ENCODE peak calls at places on chromosomes 11 and 22, in six cellular contexts. One of them, this sample, is unnamed.

GRCh38 chr22:29456211-29456671 is 17.9 kb downstream of the RFPL1 start:
- DNase-seq in CD8-positive, alpha-beta memory T cell: no peak
- DNase-seq in esophagus squamous epithelium: no peak
- DNase-seq in right atrium auricular region: no peak
- DNase-seq in trophoblast cell: no peak
- DNase-seq in A549: no peak
- DNase-seq in this sample: no peak

GRCh38 chr22:47837703-47838102 is 1075.3 kb downstream of the TBC1D22A start:
- DNase-seq in CD8-positive, alpha-beta memory T cell: no peak
- DNase-seq in esophagus squamous epithelium: no peak
- DNase-seq in right atrium auricular region: no peak
- DNase-seq in trophoblast cell: no peak
- DNase-seq in A549: no peak
- DNase-seq in this sample: no peak

GRCh38 chr11:77147668-77148321 is 19.7 kb downstream of the MYO7A start:
- DNase-seq in CD8-positive, alpha-beta memory T cell: peak; percentile 44
- DNase-seq in esophagus squamous epithelium: no peak
- DNase-seq in right atrium auricular region: no peak
- DNase-seq in trophoblast cell: no peak
- DNase-seq in A549: no peak
- DNase-seq in this sample: no peak

GRCh38 chr11:17734418-17734911 is at the start of gene KCNC1:
- DNase-seq in CD8-positive, alpha-beta memory T cell: no peak
- DNase-seq in esophagus squamous epithelium: no peak
- DNase-seq in right atrium auricular region: no peak
- DNase-seq in trophoblast cell: peak; percentile 48
- DNase-seq in A549: peak; percentile 47
- DNase-seq in this sample: no peak

GRCh38 chr11:110529043-110529442 is 99.3 kb downstream of the FDX1 start:
- DNase-seq in CD8-positive, alpha-beta memory T cell: no peak
- DNase-seq in esophagus squamous epithelium: no peak
- DNase-seq in right atrium auricular region: no peak
- DNase-seq in trophoblast cell: peak; percentile 54
- DNase-seq in A549: no peak
- DNase-seq in this sample: no peak

GRCh38 chr22:20979243-20979809 is 2.8 kb upstream of the LZTR1 start:
- DNase-seq in CD8-positive, alpha-beta memory T cell: peak; percentile 57
- DNase-seq in esophagus squamous epithelium: no peak
- DNase-seq in right atrium auricular region: no peak
- DNase-seq in trophoblast cell: peak; percentile 84
- DNase-seq in A549: no peak
- DNase-seq in this sample: no peak

GRCh38 chr11:35317253-35317652 is 102.1 kb downstream of the SLC1A2 start:
- DNase-seq in CD8-positive, alpha-beta memory T cell: no peak
- DNase-seq in esophagus squamous epithelium: no peak
- DNase-seq in right atrium auricular region: no peak
- DNase-seq in trophoblast cell: no peak
- DNase-seq in A549: no peak
- DNase-seq in this sample: no peak

GRCh38 chr11:69010361-69010891 is 2.6 kb downstream of the MRGPRF start:
- DNase-seq in CD8-positive, alpha-beta memory T cell: no peak
- DNase-seq in esophagus squamous epithelium: no peak
- DNase-seq in right atrium auricular region: no peak
- DNase-seq in trophoblast cell: peak; percentile 31
- DNase-seq in A549: no peak
- DNase-seq in this sample: no peak

GRCh38 chr11:120335596-120335927 is 651 bp upstream of the ARHGEF12 start:
- DNase-seq in CD8-positive, alpha-beta memory T cell: no peak
- DNase-seq in esophagus squamous epithelium: no peak
- DNase-seq in right atrium auricular region: no peak
- DNase-seq in trophoblast cell: peak; percentile 36
- DNase-seq in A549: peak; percentile 13
- DNase-seq in this sample: no peak

GRCh38 chr11:14645247-14645912 is 1.8 kb downstream of the PDE3B start:
- DNase-seq in CD8-positive, alpha-beta memory T cell: peak; percentile 39
- DNase-seq in esophagus squamous epithelium: no peak
- DNase-seq in right atrium auricular region: no peak
- DNase-seq in trophoblast cell: peak; percentile 30
- DNase-seq in A549: peak; percentile 21
- DNase-seq in this sample: no peak

GRCh38 chr11:2387266-2387982 is 10.3 kb downstream of the CD81 start:
- DNase-seq in CD8-positive, alpha-beta memory T cell: peak; percentile 70
- DNase-seq in esophagus squamous epithelium: no peak
- DNase-seq in right atrium auricular region: no peak
- DNase-seq in trophoblast cell: no peak
- DNase-seq in A549: no peak
- DNase-seq in this sample: no peak
- H3K4me3 ChIP-seq in CD8-positive, alpha-beta memory T cell: peak overlapping the region; percentile 28
- H3K4me3 ChIP-seq in esophagus squamous epithelium: no peak overlapping the region
- H3K4me3 ChIP-seq in right atrium auricular region: no peak overlapping the region
- H3K4me3 ChIP-seq in trophoblast cell: no peak overlapping the region
- H3K4me3 ChIP-seq in A549: no peak overlapping the region
- H3K4me3 ChIP-seq in this sample: no peak overlapping the region

DNA sequence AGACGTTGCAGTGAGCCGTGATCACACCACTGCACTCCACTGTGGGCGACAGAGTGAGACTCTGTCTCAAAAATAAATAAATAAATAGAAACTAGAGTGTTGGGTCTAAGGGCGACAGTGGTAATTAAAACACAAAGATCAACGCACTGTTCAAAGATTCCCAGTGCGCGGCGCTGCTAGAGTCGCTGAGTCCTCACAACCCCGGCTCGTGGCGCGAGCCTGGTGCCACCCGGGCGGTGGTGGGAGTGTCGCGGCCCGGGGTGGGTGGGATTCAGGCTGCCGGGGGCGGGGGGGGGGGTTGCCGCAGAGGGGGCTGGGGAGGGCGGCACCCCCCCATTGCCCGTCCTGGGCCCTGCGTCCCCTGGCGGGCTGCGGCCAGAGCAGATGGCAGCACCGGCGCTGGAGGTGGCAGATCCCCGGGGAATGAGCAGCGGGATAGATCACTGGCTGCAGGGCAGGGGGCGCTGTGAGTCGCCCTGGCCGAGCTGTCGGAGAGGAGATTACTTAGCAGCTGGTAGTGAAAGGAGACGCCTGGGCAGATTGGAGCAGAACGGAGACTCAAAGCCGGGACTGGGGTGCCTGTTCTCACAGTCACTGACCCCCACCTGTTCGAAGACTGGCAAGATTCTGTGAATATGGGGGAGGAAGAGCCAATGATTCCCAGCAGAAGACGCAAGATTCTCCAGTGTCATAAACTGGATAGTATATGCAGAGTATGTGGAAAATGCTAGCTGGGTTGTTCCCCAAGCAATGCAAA is 30.2 kb upstream of the APOBEC3A start:
- DNase-seq in CD8-positive, alpha-beta memory T cell: no peak
- DNase-seq in esophagus squamous epithelium: no peak
- DNase-seq in right atrium auricular region: peak; percentile 71
- DNase-seq in trophoblast cell: peak; percentile 49
- DNase-seq in A549: peak; percentile 82
- DNase-seq in this sample: no peak
- H3K4me3 ChIP-seq in CD8-positive, alpha-beta memory T cell: no peak overlapping the region
- H3K4me3 ChIP-seq in esophagus squamous epithelium: peak overlapping the region; percentile 63
- H3K4me3 ChIP-seq in right atrium auricular region: peak overlapping the region; percentile 28
- H3K4me3 ChIP-seq in trophoblast cell: no peak overlapping the region
- H3K4me3 ChIP-seq in A549: peak overlapping the region; percentile 46
- H3K4me3 ChIP-seq in this sample: no peak overlapping the region

GRCh38 chr22:39244073-39244495 is 698 bp downstream of the PDGFB start:
- DNase-seq in CD8-positive, alpha-beta memory T cell: no peak
- DNase-seq in esophagus squamous epithelium: no peak
- DNase-seq in right atrium auricular region: no peak
- DNase-seq in trophoblast cell: no peak
- DNase-seq in A549: no peak
- DNase-seq in this sample: no peak

GRCh38 chr22:39242809-39243442 is 1.9 kb downstream of the PDGFB start:
- DNase-seq in CD8-positive, alpha-beta memory T cell: peak; percentile 52
- DNase-seq in esophagus squamous epithelium: no peak
- DNase-seq in right atrium auricular region: no peak
- DNase-seq in trophoblast cell: peak; percentile 77
- DNase-seq in A549: no peak
- DNase-seq in this sample: no peak

GRCh38 chr22:39242389-39242808 is 2.4 kb downstream of the PDGFB start:
- DNase-seq in CD8-positive, alpha-beta memory T cell: peak; percentile 27
- DNase-seq in esophagus squamous epithelium: no peak
- DNase-seq in right atrium auricular region: no peak
- DNase-seq in trophoblast cell: no peak
- DNase-seq in A549: no peak
- DNase-seq in this sample: no peak

GRCh38 chr22:39244496-39245129 is at the start of gene PDGFB:
- DNase-seq in CD8-positive, alpha-beta memory T cell: peak; percentile 20
- DNase-seq in esophagus squamous epithelium: no peak
- DNase-seq in right atrium auricular region: no peak
- DNase-seq in trophoblast cell: peak; percentile 72
- DNase-seq in A549: no peak
- DNase-seq in this sample: no peak

GRCh38 chr22:39243443-39244072 is 1.2 kb downstream of the PDGFB start:
- DNase-seq in CD8-positive, alpha-beta memory T cell: no peak
- DNase-seq in esophagus squamous epithelium: no peak
- DNase-seq in right atrium auricular region: no peak
- DNase-seq in trophoblast cell: peak; percentile 55
- DNase-seq in A549: peak; percentile 23
- DNase-seq in this sample: no peak
- H3K4me3 ChIP-seq in CD8-positive, alpha-beta memory T cell: peak overlapping the region; percentile 71
- H3K4me3 ChIP-seq in esophagus squamous epithelium: peak overlapping the region; percentile 73
- H3K4me3 ChIP-seq in right atrium auricular region: peak overlapping the region; percentile 56
- H3K4me3 ChIP-seq in trophoblast cell: peak overlapping the region; percentile 85
- H3K4me3 ChIP-seq in A549: peak overlapping the region; percentile 54
- H3K4me3 ChIP-seq in this sample: peak overlapping the region; percentile 86

GRCh38 chr22:35376728-35377472 is 4.0 kb upstream of the HMOX1 start:
- DNase-seq in CD8-positive, alpha-beta memory T cell: no peak
- DNase-seq in esophagus squamous epithelium: peak; percentile 60
- DNase-seq in right atrium auricular region: peak; percentile 98
- DNase-seq in trophoblast cell: peak; percentile 99
- DNase-seq in A549: peak; percentile 75
- DNase-seq in this sample: peak; percentile 95
- H3K4me3 ChIP-seq in CD8-positive, alpha-beta memory T cell: no peak overlapping the region
- H3K4me3 ChIP-seq in esophagus squamous epithelium: peak overlapping the region; percentile 21
- H3K4me3 ChIP-seq in right atrium auricular region: no peak overlapping the region
- H3K4me3 ChIP-seq in trophoblast cell: no peak overlapping the region
- H3K4me3 ChIP-seq in A549: peak overlapping the region; percentile 2
- H3K4me3 ChIP-seq in this sample: no peak overlapping the region

GRCh38 chr11:533586-534196 is 1.7 kb downstream of the HRAS start:
- DNase-seq in CD8-positive, alpha-beta memory T cell: no peak
- DNase-seq in esophagus squamous epithelium: no peak
- DNase-seq in right atrium auricular region: no peak
- DNase-seq in trophoblast cell: no peak
- DNase-seq in A549: no peak
- DNase-seq in this sample: peak; percentile 60
- H3K4me3 ChIP-seq in CD8-positive, alpha-beta memory T cell: no peak overlapping the region
- H3K4me3 ChIP-seq in esophagus squamous epithelium: peak overlapping the region; percentile 96
- H3K4me3 ChIP-seq in right atrium auricular region: no peak overlapping the region
- H3K4me3 ChIP-seq in trophoblast cell: peak overlapping the region; percentile 39
- H3K4me3 ChIP-seq in A549: peak overlapping the region; percentile 89
- H3K4me3 ChIP-seq in this sample: peak overlapping the region; percentile 88

GRCh38 chr11:45921561-45922424 is 663 bp upstream of the LARGE2 start:
- DNase-seq in CD8-positive, alpha-beta memory T cell: no peak
- DNase-seq in esophagus squamous epithelium: no peak
- DNase-seq in right atrium auricular region: no peak
- DNase-seq in trophoblast cell: peak; percentile 51
- DNase-seq in A549: no peak
- DNase-seq in this sample: peak; percentile 68
- H3K4me3 ChIP-seq in CD8-positive, alpha-beta memory T cell: no peak overlapping the region
- H3K4me3 ChIP-seq in esophagus squamous epithelium: peak overlapping the region; percentile 73
- H3K4me3 ChIP-seq in right atrium auricular region: peak overlapping the region; percentile 37
- H3K4me3 ChIP-seq in trophoblast cell: peak overlapping the region; percentile 4
- H3K4me3 ChIP-seq in A549: peak overlapping the region; percentile 55
- H3K4me3 ChIP-seq in this sample: peak overlapping the region; percentile 72

GRCh38 chr11:30585892-30586250 is 282 bp downstream of the MPPED2 start:
- DNase-seq in CD8-positive, alpha-beta memory T cell: no peak
- DNase-seq in esophagus squamous epithelium: no peak
- DNase-seq in right atrium auricular region: no peak
- DNase-seq in trophoblast cell: no peak
- DNase-seq in A549: no peak
- DNase-seq in this sample: no peak
- H3K4me3 ChIP-seq in CD8-positive, alpha-beta memory T cell: no peak overlapping the region
- H3K4me3 ChIP-seq in esophagus squamous epithelium: peak overlapping the region; percentile 78
- H3K4me3 ChIP-seq in right atrium auricular region: peak overlapping the region; percentile 79
- H3K4me3 ChIP-seq in trophoblast cell: peak overlapping the region; percentile 73
- H3K4me3 ChIP-seq in A549: peak overlapping the region; percentile 84
- H3K4me3 ChIP-seq in this sample: peak overlapping the region; percentile 9

DNA sequence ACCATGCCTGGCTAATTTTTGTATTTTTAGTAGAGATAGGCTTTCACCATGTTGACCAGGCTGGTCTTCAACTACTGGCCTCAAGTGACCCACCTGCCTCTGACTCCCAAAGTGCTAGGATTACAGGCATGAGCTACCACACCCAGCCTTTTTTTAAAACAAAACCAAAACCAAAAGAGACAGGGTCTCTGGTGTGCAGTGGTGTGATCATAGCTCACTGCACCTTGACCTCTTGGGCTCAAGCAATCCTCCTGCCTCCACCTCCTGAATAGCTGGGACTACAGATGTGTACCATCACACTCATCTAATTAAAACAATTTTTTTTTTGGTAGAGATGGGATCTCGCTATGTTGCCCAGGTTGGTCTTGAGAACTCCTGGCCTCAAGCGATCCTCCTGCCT is 77.7 kb downstream of the PTPRJ start:
- DNase-seq in CD8-positive, alpha-beta memory T cell: no peak
- DNase-seq in esophagus squamous epithelium: no peak
- DNase-seq in right atrium auricular region: no peak
- DNase-seq in trophoblast cell: no peak
- DNase-seq in A549: no peak
- DNase-seq in this sample: no peak
- H3K4me3 ChIP-seq in CD8-positive, alpha-beta memory T cell: no peak overlapping the region
- H3K4me3 ChIP-seq in esophagus squamous epithelium: no peak overlapping the region
- H3K4me3 ChIP-seq in right atrium auricular region: no peak overlapping the region
- H3K4me3 ChIP-seq in trophoblast cell: no peak overlapping the region
- H3K4me3 ChIP-seq in A549: no peak overlapping the region
- H3K4me3 ChIP-seq in this sample: no peak overlapping the region

GRCh38 chr11:33388793-33389525 is 131.8 kb downstream of the HIPK3 start:
- DNase-seq in CD8-positive, alpha-beta memory T cell: no peak
- DNase-seq in esophagus squamous epithelium: no peak
- DNase-seq in right atrium auricular region: no peak
- DNase-seq in trophoblast cell: no peak
- DNase-seq in A549: no peak
- DNase-seq in this sample: no peak
- H3K4me3 ChIP-seq in CD8-positive, alpha-beta memory T cell: no peak overlapping the region
- H3K4me3 ChIP-seq in esophagus squamous epithelium: no peak overlapping the region
- H3K4me3 ChIP-seq in right atrium auricular region: no peak overlapping the region
- H3K4me3 ChIP-seq in trophoblast cell: no peak overlapping the region
- H3K4me3 ChIP-seq in A549: no peak overlapping the region
- H3K4me3 ChIP-seq in this sample: no peak overlapping the region

This sample was measured in RWPE2.